ENCODE peak calls at places on chromosome 6, in nine cellular contexts. Q is tibial artery; V is osteoblast; W is stomach; Y is H9; I is CD8-positive, alpha-beta memory T cell; X is upper lobe of left lung; O is cardiac muscle cell; K is psoas muscle. A is an unnamed sample. For H3K4me1, the result is how much of the 10 kb centered on the place peaks cover.

GRCh38 chr6:8382434-8382833 is 52.9 kb downstream of the SLC35B3 start:
- DNase-seq in Q (no peak), V (no peak), W (no peak), Y (no peak), I (no peak), X (no peak), O (no peak), K (no peak), A (no peak)

GRCh38 chr6:157798851-157799250 is 24.2 kb upstream of the SNX9 start:
- DNase-seq in Q (no peak), V (no peak), W (no peak), Y (no peak), I (no peak), X (no peak), O (no peak), K (no peak), A (no peak)

GRCh38 chr6:25971187-25971811 is 8.7 kb downstream of the TRIM38 start:
- DNase-seq in Q (peak), V (peak), W (no peak), Y (no peak), I (no peak), X (no peak), O (peak), K (no peak), A (peak)

GRCh38 chr6:139373154-139373927 is 1.1 kb downstream of the CITED2 start:
- DNase-seq in Q (peak), V (peak), W (peak), Y (peak), I (peak), X (peak), O (peak), K (peak), A (peak)

GRCh38 chr6:138275976-138276375 is 57.7 kb upstream of the PBOV1 start:
- DNase-seq in Q (no peak), V (no peak), W (no peak), Y (peak), I (no peak), X (no peak), O (no peak), K (no peak), A (no peak)

GRCh38 chr6:10140824-10141223 is 274.1 kb downstream of the TFAP2A start:
- DNase-seq in Q (no peak), V (no peak), W (no peak), Y (no peak), I (no peak), X (no peak), O (peak), K (no peak), A (no peak)

GRCh38 chr6:167285077-167285770 is 5.9 kb upstream of the UNC93A start:
- DNase-seq in Q (no peak), V (no peak), W (peak), Y (no peak), I (no peak), X (no peak), O (no peak), K (no peak), A (no peak)

GRCh38 chr6:32967151-32968091 is 973 bp upstream of the BRD2 start:
- DNase-seq in Q (no peak), V (peak), W (no peak), Y (peak), I (no peak), X (no peak), O (peak), K (no peak), A (no peak)

GRCh38 chr6:164408868-164409267 is 900.5 kb downstream of the C6orf118 start:
- DNase-seq in Q (no peak), V (no peak), W (no peak), Y (no peak), I (no peak), X (no peak), O (no peak), K (no peak), A (no peak)

GRCh38 chr6:111503660-111504059 is 20.6 kb upstream of the REV3L start:
- DNase-seq in Q (no peak), V (no peak), W (no peak), Y (no peak), I (no peak), X (no peak), O (peak), K (no peak), A (no peak)

GRCh38 chr6:111831408-111831807 is 41.8 kb downstream of the FYN start:
- DNase-seq in Q (no peak), V (no peak), W (no peak), Y (no peak), I (no peak), X (no peak), O (no peak), K (no peak), A (no peak)

GRCh38 chr6:37146735-37147157 is 23.2 kb upstream of the PIM1 start:
- DNase-seq in Q (no peak), V (no peak), W (no peak), Y (no peak), I (no peak), X (no peak), O (no peak), K (no peak), A (no peak)

GRCh38 chr6:22067127-22067526 is 229.7 kb downstream of the PRL start:
- DNase-seq in Q (no peak), V (no peak), W (no peak), Y (no peak), I (no peak), X (no peak), O (peak), K (no peak), A (no peak)

GRCh38 chr6:169851641-169852503 is 100.5 kb downstream of the ERMARD start:
- DNase-seq in Q (no peak), V (peak), W (peak), Y (no peak), I (no peak), X (peak), O (peak), K (no peak), A (no peak)

GRCh38 chr6:89145461-89145961 is 344 bp upstream of the PM20D2 start:
- DNase-seq in Q (no peak), V (no peak), W (no peak), Y (no peak), I (peak), X (no peak), O (peak), K (no peak), A (no peak)

GRCh38 chr6:6179858-6180257 is 140.6 kb downstream of the F13A1 start:
- DNase-seq in Q (no peak), V (no peak), W (no peak), Y (no peak), I (no peak), X (no peak), O (no peak), K (no peak), A (no peak)

GRCh38 chr6:121560476-121560875 is 125.0 kb downstream of the GJA1 start:
- DNase-seq in Q (no peak), V (no peak), W (no peak), Y (no peak), I (no peak), X (no peak), O (no peak), K (no peak), A (no peak)

GRCh38 chr6:16737389-16737788 is 23.9 kb downstream of the ATXN1 start:
- DNase-seq in Q (no peak), V (no peak), W (no peak), Y (no peak), I (no peak), X (no peak), O (peak), K (no peak), A (no peak)

GRCh38 chr6:3363296-3364025 is 93.4 kb downstream of the SLC22A23 start:
- DNase-seq in Q (no peak), V (no peak), W (peak), Y (no peak), I (no peak), X (peak), O (no peak), K (no peak), A (no peak)

GRCh38 chr6:170199716-170200115 is 91.2 kb downstream of the DLL1 start:
- DNase-seq in Q (no peak), V (no peak), W (no peak), Y (no peak), I (no peak), X (no peak), O (no peak), K (no peak), A (no peak)

GRCh38 chr6:80446454-80447045 is 340.1 kb downstream of the BCKDHB start:
- DNase-seq in Q (no peak), V (no peak), W (no peak), Y (no peak), I (no peak), X (no peak), O (no peak), K (no peak), A (no peak)

GRCh38 chr6:146027586-146028249 is 1.1 kb upstream of the GRM1 start:
- DNase-seq in Q (no peak), V (peak), W (no peak), Y (peak), I (no peak), X (peak), O (no peak), K (no peak), A (no peak)

GRCh38 chr6:33717857-33718552 is 6.5 kb upstream of the UQCC2 start:
- DNase-seq in Q (peak), V (no peak), W (peak), Y (no peak), I (no peak), X (no peak), O (peak), K (no peak), A (no peak)

GRCh38 chr6:22784611-22785010 is 215.2 kb downstream of the HDGFL1 start:
- DNase-seq in Q (no peak), V (no peak), W (no peak), Y (no peak), I (no peak), X (no peak), O (peak), K (no peak), A (no peak)

GRCh38 chr6:3162565-3163247 is 5.4 kb upstream of the TUBB2A start:
- DNase-seq in Q (peak), V (peak), W (peak), Y (peak), I (peak), X (peak), O (peak), K (peak), A (no peak)

GRCh38 chr6:97669191-97669651 is 386.2 kb upstream of the MMS22L start:
- DNase-seq in Q (no peak), V (no peak), W (no peak), Y (peak), I (no peak), X (no peak), O (peak), K (no peak), A (no peak)

GRCh38 chr6:41721396-41721795 is 14.0 kb downstream of the TFEB start:
- DNase-seq in Q (no peak), V (no peak), W (no peak), Y (no peak), I (no peak), X (no peak), O (no peak), K (no peak), A (no peak)

GRCh38 chr6:163757506-163757905 is 343.0 kb downstream of the QKI start:
- DNase-seq in Q (no peak), V (no peak), W (no peak), Y (no peak), I (no peak), X (no peak), O (no peak), K (no peak), A (no peak)

GRCh38 chr6:46199387-46199786 is 28.6 kb upstream of the ENPP5 start:
- DNase-seq in Q (no peak), V (no peak), W (no peak), Y (no peak), I (no peak), X (no peak), O (peak), K (no peak), A (no peak)

GRCh38 chr6:84417261-84417660 is 189.8 kb upstream of the CEP162 start:
- DNase-seq in Q (no peak), V (peak), W (no peak), Y (no peak), I (no peak), X (no peak), O (no peak), K (no peak), A (no peak)

GRCh38 chr6:90454835-90455427 is 131.9 kb downstream of the MAP3K7 start:
- DNase-seq in Q (no peak), V (no peak), W (no peak), Y (no peak), I (no peak), X (no peak), O (no peak), K (no peak), A (no peak)

GRCh38 chr6:146664871-146665270 is 66.1 kb downstream of the ADGB start:
- DNase-seq in Q (no peak), V (no peak), W (no peak), Y (no peak), I (no peak), X (no peak), O (no peak), K (no peak), A (no peak)

GRCh38 chr6:17473554-17473953 is 80.2 kb downstream of the CAP2 start:
- DNase-seq in Q (no peak), V (no peak), W (no peak), Y (no peak), I (no peak), X (no peak), O (no peak), K (no peak), A (no peak)

GRCh38 chr6:147322299-147323162 is 118.3 kb downstream of the STXBP5 start:
- DNase-seq in Q (no peak), V (peak), W (no peak), Y (no peak), I (no peak), X (no peak), O (peak), K (no peak), A (no peak)

GRCh38 chr6:16684896-16685554 is 76.2 kb downstream of the ATXN1 start:
- DNase-seq in Q (no peak), V (no peak), W (no peak), Y (no peak), I (peak), X (no peak), O (peak), K (no peak), A (no peak)

GRCh38 chr6:118383924-118384323 is 164.2 kb upstream of the PLN start:
- DNase-seq in Q (no peak), V (peak), W (no peak), Y (no peak), I (no peak), X (no peak), O (no peak), K (no peak), A (no peak)

GRCh38 chr6:134117409-134117808 is 65.0 kb upstream of the SLC2A12 start:
- DNase-seq in Q (no peak), V (peak), W (no peak), Y (no peak), I (no peak), X (no peak), O (peak), K (no peak), A (no peak)

GRCh38 chr6:1885576-1886003 is 275.9 kb downstream of the FOXC1 start:
- DNase-seq in Q (no peak), V (no peak), W (no peak), Y (no peak), I (no peak), X (no peak), O (no peak), K (no peak), A (no peak)

GRCh38 chr6:33989016-33989854 is 156.7 kb downstream of the GRM4 start:
- DNase-seq in Q (peak), V (no peak), W (peak), Y (no peak), I (no peak), X (no peak), O (no peak), K (no peak), A (no peak)

GRCh38 chr6:115053169-115053860 is 710.5 kb upstream of the HS3ST5 start:
- DNase-seq in Q (no peak), V (no peak), W (no peak), Y (no peak), I (no peak), X (no peak), O (no peak), K (no peak), A (no peak)
- H3K4me1 ChIP-seq in Q (under half), V (under half), W (under half), Y (under half), I (under half), X (under half), O (under half), K (under half), A (under half)

GRCh38 chr6:30614044-30614842 is 2.8 kb downstream of the PPP1R10 start:
- DNase-seq in Q (no peak), V (no peak), W (no peak), Y (no peak), I (no peak), X (no peak), O (peak), K (no peak), A (no peak)
- H3K4me1 ChIP-seq in Q (half or more), V (half or more), W (under half), Y (under half), I (half or more), X (under half), O (under half), K (half or more), A (half or more)

DNA sequence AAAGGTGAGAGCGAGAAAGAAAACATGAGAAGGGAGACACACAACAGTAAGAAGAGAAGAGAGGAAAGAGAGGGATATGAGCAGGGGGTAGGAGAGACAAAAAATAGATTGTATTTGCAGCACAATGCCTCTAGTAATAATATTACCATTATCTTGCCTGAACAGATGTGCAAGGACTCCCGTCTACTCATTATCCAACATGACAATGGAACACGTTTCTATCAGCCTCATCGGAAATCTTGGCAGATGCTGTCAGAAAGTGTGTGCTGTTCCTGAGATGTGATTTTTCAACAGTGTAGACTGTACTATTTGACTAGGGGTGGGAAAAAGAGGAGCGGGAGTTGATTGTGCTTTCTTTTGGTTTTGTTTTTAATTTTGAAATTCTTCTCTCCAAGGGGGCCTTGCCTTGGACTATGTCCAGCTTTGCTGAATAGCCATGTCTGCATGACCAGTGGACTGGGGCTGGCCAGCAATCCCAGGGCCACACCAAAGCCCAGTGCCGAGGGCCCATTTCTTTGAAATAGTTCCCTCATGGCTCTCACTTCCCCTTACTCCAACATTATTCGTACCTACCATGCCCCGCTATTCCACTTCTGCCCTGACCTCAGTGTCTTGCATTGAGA is 11.3 kb upstream of the TRAM2 start:
- DNase-seq in Q (no peak), V (no peak), W (no peak), Y (no peak), I (no peak), X (no peak), O (no peak), K (no peak), A (no peak)
- H3K4me1 ChIP-seq in Q (under half), V (under half), W (under half), Y (under half), I (under half), X (under half), O (under half), K (under half), A (under half)

DNA sequence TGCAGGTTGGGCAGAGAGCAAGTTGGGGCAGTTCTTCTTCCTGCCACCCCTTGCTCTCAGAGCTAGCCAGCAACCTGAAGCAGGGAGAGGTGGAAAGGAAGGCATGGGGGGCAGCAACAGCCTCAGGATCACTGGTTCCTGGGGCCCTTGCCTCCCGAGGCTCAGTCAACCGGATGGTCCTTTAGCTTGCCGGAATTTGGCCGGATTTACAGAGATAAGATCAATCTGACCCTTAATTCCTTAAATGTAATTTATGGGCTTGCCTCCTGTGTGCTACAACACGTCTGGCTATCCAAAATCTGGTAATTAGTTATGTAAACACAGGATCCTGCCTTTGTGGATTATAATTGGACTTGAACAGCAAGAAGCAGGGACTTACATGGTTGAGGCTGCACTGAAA is 19.5 kb upstream of the TCP11 start:
- DNase-seq in Q (no peak), V (no peak), W (no peak), Y (no peak), I (no peak), X (no peak), O (no peak), K (no peak), A (no peak)
- H3K4me1 ChIP-seq in Q (under half), V (under half), W (under half), Y (under half), I (under half), X (under half), O (under half), K (under half), A (under half)

DNA sequence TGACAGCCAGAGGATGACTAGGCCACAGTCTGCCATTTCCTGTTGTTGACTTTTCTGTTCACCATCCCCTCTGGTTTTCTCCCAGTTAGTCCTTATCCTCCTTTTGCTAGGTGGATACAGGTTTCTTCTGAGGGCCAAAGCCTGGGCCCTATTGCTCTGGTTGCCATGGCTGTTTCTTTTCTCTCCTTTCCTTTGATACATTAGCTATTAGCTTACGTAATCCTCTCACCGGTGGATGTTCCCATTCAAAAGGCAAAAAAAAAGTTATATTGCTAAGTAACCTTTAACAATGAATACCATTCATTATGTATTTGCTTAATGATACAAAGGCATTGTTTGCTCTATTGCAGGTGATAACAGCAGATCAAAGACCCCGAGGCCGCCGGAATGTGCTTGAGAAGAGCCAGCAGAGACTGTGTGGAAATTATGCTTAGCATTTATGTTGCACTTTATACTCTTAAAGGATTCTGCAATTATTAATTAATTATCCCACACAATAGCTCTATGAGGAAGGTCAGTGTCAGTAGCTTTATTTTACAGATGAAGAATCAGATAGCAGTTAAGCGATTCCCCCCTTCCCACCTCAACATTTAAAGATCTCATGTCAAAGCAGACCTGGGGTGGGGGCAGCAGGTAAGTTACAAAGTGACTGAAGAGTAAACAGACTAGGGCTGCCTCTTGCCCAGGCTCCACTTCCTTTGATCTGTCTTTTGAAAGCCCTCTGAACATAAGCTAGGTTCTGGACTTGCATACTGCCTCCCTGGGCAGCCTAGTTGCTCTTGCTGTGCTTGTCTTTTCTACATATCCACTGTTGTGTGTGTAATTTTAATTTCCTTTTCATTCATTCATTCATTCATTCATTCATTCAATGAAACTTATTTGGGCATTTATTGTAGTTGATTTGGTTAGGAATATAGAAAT is 14.5 kb upstream of the TFB1M start:
- DNase-seq in Q (no peak), V (no peak), W (peak), Y (no peak), I (no peak), X (no peak), O (no peak), K (no peak), A (no peak)
- H3K4me1 ChIP-seq in Q (under half), V (under half), W (under half), Y (under half), I (under half), X (under half), O (under half), K (under half), A (under half)

DNA sequence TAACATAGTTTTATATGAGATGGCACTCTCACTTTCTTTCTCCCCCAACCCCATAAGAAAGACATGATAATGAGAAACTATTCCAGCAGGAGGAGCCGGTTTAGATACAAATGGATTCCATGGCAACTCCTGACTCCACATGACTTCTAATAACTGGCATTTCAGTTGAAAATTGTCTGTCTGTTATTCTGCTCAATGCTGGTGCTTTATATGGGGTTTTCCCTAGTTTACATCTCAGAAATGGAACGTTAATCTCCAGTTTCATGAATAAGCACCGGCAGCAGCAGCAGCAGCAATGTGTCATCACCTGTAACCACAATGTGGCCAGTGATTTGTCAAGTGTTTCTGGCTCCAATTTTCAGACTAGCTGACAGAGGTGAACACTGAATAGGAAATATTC is 8.0 kb upstream of the SIM1 start:
- DNase-seq in Q (no peak), V (peak), W (no peak), Y (no peak), I (no peak), X (no peak), O (no peak), K (no peak), A (no peak)
- H3K4me1 ChIP-seq in Q (under half), V (under half), W (under half), Y (under half), I (under half), X (under half), O (under half), K (under half), A (under half)

A was measured in thoracic aorta.